ENCODE peak calls at places on chromosomes 7 and 10, in six cellular contexts. H is neural crest cell; S is BE2C; P is cardiac muscle cell; I is glutamatergic neuron; C is activated CD4-positive, alpha-beta T cell treated with anti-CD3 and anti-CD28 coated beads, Interleukin-2, amount 10 ng/mL, durations not matched to agents 7 days and 5 days. A is an unnamed sample.

GRCh38 chr10:93383562-93383981 is 98.6 kb downstream of the MYOF start:
- DNase-seq in H (no peak), S (no peak), P (no peak), I (no peak), C (no peak), A (peak; percentile 46)

GRCh38 chr7:98329974-98330373 is 48.5 kb downstream of the BRI3 start:
- DNase-seq in H (no peak), S (no peak), P (no peak), I (no peak), C (no peak), A (peak; percentile 47)

GRCh38 chr7:157801971-157802675 is 465.3 kb downstream of the DNAJB6 start:
- DNase-seq in H (no peak), S (no peak), P (no peak), I (no peak), C (no peak), A (no peak)

GRCh38 chr10:633279-634245 is 55.9 kb downstream of the DIP2C start:
- DNase-seq in H (no peak), S (peak; percentile 56), P (peak; percentile 20), I (peak; percentile 7), C (no peak), A (no peak)

GRCh38 chr7:23377134-23377533 is 78.0 kb downstream of the MALSU1 start:
- DNase-seq in H (no peak), S (no peak), P (no peak), I (no peak), C (no peak), A (no peak)

GRCh38 chr10:103868200-103868599 is 12.8 kb upstream of the SH3PXD2A start:
- DNase-seq in H (no peak), S (no peak), P (no peak), I (no peak), C (no peak), A (no peak)

GRCh38 chr7:46321556-46322205 is 400.6 kb upstream of the IGFBP3 start:
- DNase-seq in H (no peak), S (no peak), P (no peak), I (no peak), C (no peak), A (no peak)

GRCh38 chr7:41701068-41701467 is 1.8 kb downstream of the INHBA start:
- DNase-seq in H (no peak), S (no peak), P (no peak), I (no peak), C (no peak), A (no peak)

GRCh38 chr7:48083114-48083830 is 5.8 kb upstream of the UPP1 start:
- DNase-seq in H (no peak), S (no peak), P (no peak), I (no peak), C (peak; percentile 50), A (peak; percentile 65)

GRCh38 chr7:99143522-99143852 is 421 bp downstream of the SMURF1 start:
- DNase-seq in H (no peak), S (no peak), P (no peak), I (no peak), C (no peak), A (no peak)

GRCh38 chr7:110358028-110358427 is 732.9 kb upstream of the LRRN3 start:
- DNase-seq in H (no peak), S (no peak), P (no peak), I (no peak), C (no peak), A (no peak)

GRCh38 chr10:68135362-68135761 is 26.1 kb downstream of the MYPN start:
- DNase-seq in H (no peak), S (no peak), P (no peak), I (no peak), C (no peak), A (no peak)

GRCh38 chr7:79386688-79387422 is 66.6 kb downstream of the MAGI2 start:
- DNase-seq in H (no peak), S (no peak), P (no peak), I (no peak), C (no peak), A (peak; percentile 18)

GRCh38 chr10:133156674-133157579 is 3.1 kb upstream of the KNDC1 start:
- DNase-seq in H (no peak), S (no peak), P (no peak), I (peak; percentile 27), C (no peak), A (no peak)

GRCh38 chr7:150956395-150957118 is 21.6 kb downstream of the KCNH2 start:
- DNase-seq in H (no peak), S (no peak), P (no peak), I (no peak), C (no peak), A (no peak)

GRCh38 chr7:131653418-131654248 is 97.2 kb upstream of the PODXL start:
- DNase-seq in H (no peak), S (no peak), P (no peak), I (no peak), C (no peak), A (peak; percentile 55)

GRCh38 chr10:4243651-4244050 is 458.6 kb upstream of the KLF6 start:
- DNase-seq in H (no peak), S (no peak), P (no peak), I (no peak), C (no peak), A (peak; percentile 15)

GRCh38 chr7:121394709-121395140 is 1.4 kb downstream of the FAM3C start:
- DNase-seq in H (no peak), S (no peak), P (no peak), I (no peak), C (no peak), A (no peak)

GRCh38 chr10:102668312-102669110 is 24.2 kb downstream of the TRIM8 start:
- DNase-seq in H (no peak), S (no peak), P (no peak), I (no peak), C (no peak), A (no peak)

GRCh38 chr7:25260862-25261454 is 32.7 kb upstream of the NPVF start:
- DNase-seq in H (no peak), S (no peak), P (no peak), I (no peak), C (peak; percentile 43), A (peak; percentile 15)

GRCh38 chr10:8389630-8390029 is 335.1 kb downstream of the GATA3 start:
- DNase-seq in H (no peak), S (no peak), P (no peak), I (no peak), C (no peak), A (no peak)

GRCh38 chr10:88064608-88065383 is 201.4 kb downstream of the PTEN start:
- DNase-seq in H (no peak), S (peak; percentile 82), P (no peak), I (no peak), C (peak; percentile 64), A (no peak)

A was measured in SJCRH30.